ENCODE peak calls at places on chromosomes 5 and 9, in eight cellular contexts. One of them, this sample, is unnamed.

GRCh38 chr5:169343761-169344160 is 42.8 kb upstream of the SLIT3 start:
- DNase-seq in natural killer cell treated with Interleukin-12 subunit alpha and Interleukin-12 subunit beta and Interleukin-15 and Interleukin-18, amount 100 ng/mL, for 72 hours: no peak
- DNase-seq in mesenteric fat pad: no peak
- DNase-seq in Right ventricle myocardium superior: no peak
- DNase-seq in SIG-M5: no peak
- DNase-seq in NCI-H1436 treated with DMSO at 0.1 percent for 48 hours: no peak
- DNase-seq in RWPE1: peak; percentile 12
- DNase-seq in NCI-H2107: no peak
- DNase-seq in this sample: no peak

GRCh38 chr5:179378116-179378440 is 32.8 kb upstream of the ADAMTS2 start:
- DNase-seq in natural killer cell treated with Interleukin-12 subunit alpha and Interleukin-12 subunit beta and Interleukin-15 and Interleukin-18, amount 100 ng/mL, for 72 hours: no peak
- DNase-seq in mesenteric fat pad: no peak
- DNase-seq in Right ventricle myocardium superior: no peak
- DNase-seq in SIG-M5: no peak
- DNase-seq in NCI-H1436 treated with DMSO at 0.1 percent for 48 hours: no peak
- DNase-seq in RWPE1: no peak
- DNase-seq in NCI-H2107: no peak
- DNase-seq in this sample: no peak

GRCh38 chr5:104062495-104063377 is 500.1 kb upstream of the NUDT12 start:
- DNase-seq in natural killer cell treated with Interleukin-12 subunit alpha and Interleukin-12 subunit beta and Interleukin-15 and Interleukin-18, amount 100 ng/mL, for 72 hours: no peak
- DNase-seq in mesenteric fat pad: no peak
- DNase-seq in Right ventricle myocardium superior: no peak
- DNase-seq in SIG-M5: no peak
- DNase-seq in NCI-H1436 treated with DMSO at 0.1 percent for 48 hours: no peak
- DNase-seq in RWPE1: no peak
- DNase-seq in NCI-H2107: no peak
- DNase-seq in this sample: no peak

GRCh38 chr9:99004717-99005460 is 61.2 kb downstream of the COL15A1 start:
- DNase-seq in natural killer cell treated with Interleukin-12 subunit alpha and Interleukin-12 subunit beta and Interleukin-15 and Interleukin-18, amount 100 ng/mL, for 72 hours: no peak
- DNase-seq in mesenteric fat pad: no peak
- DNase-seq in Right ventricle myocardium superior: no peak
- DNase-seq in SIG-M5: no peak
- DNase-seq in NCI-H1436 treated with DMSO at 0.1 percent for 48 hours: no peak
- DNase-seq in RWPE1: no peak
- DNase-seq in NCI-H2107: no peak
- DNase-seq in this sample: no peak

GRCh38 chr9:357560-357959 is 142.9 kb downstream of the DOCK8 start:
- DNase-seq in natural killer cell treated with Interleukin-12 subunit alpha and Interleukin-12 subunit beta and Interleukin-15 and Interleukin-18, amount 100 ng/mL, for 72 hours: no peak
- DNase-seq in mesenteric fat pad: no peak
- DNase-seq in Right ventricle myocardium superior: no peak
- DNase-seq in SIG-M5: no peak
- DNase-seq in NCI-H1436 treated with DMSO at 0.1 percent for 48 hours: no peak
- DNase-seq in RWPE1: no peak
- DNase-seq in NCI-H2107: no peak
- DNase-seq in this sample: no peak

GRCh38 chr9:122374885-122375420 is 4.1 kb downstream of the PTGS1 start:
- DNase-seq in natural killer cell treated with Interleukin-12 subunit alpha and Interleukin-12 subunit beta and Interleukin-15 and Interleukin-18, amount 100 ng/mL, for 72 hours: no peak
- DNase-seq in mesenteric fat pad: peak; percentile 87
- DNase-seq in Right ventricle myocardium superior: peak; percentile 87
- DNase-seq in SIG-M5: no peak
- DNase-seq in NCI-H1436 treated with DMSO at 0.1 percent for 48 hours: no peak
- DNase-seq in RWPE1: peak; percentile 81
- DNase-seq in NCI-H2107: no peak
- DNase-seq in this sample: no peak

GRCh38 chr5:134073404-134073803 is 41.1 kb upstream of the TCF7 start:
- DNase-seq in natural killer cell treated with Interleukin-12 subunit alpha and Interleukin-12 subunit beta and Interleukin-15 and Interleukin-18, amount 100 ng/mL, for 72 hours: no peak
- DNase-seq in mesenteric fat pad: no peak
- DNase-seq in Right ventricle myocardium superior: no peak
- DNase-seq in SIG-M5: no peak
- DNase-seq in NCI-H1436 treated with DMSO at 0.1 percent for 48 hours: no peak
- DNase-seq in RWPE1: no peak
- DNase-seq in NCI-H2107: no peak
- DNase-seq in this sample: no peak

GRCh38 chr5:96919754-96920197 is 16.1 kb upstream of the LNPEP start:
- DNase-seq in natural killer cell treated with Interleukin-12 subunit alpha and Interleukin-12 subunit beta and Interleukin-15 and Interleukin-18, amount 100 ng/mL, for 72 hours: peak; percentile 74
- DNase-seq in mesenteric fat pad: no peak
- DNase-seq in Right ventricle myocardium superior: no peak
- DNase-seq in SIG-M5: no peak
- DNase-seq in NCI-H1436 treated with DMSO at 0.1 percent for 48 hours: no peak
- DNase-seq in RWPE1: no peak
- DNase-seq in NCI-H2107: no peak
- DNase-seq in this sample: no peak

GRCh38 chr9:98532574-98532973 is 176.2 kb downstream of the GABBR2 start:
- DNase-seq in natural killer cell treated with Interleukin-12 subunit alpha and Interleukin-12 subunit beta and Interleukin-15 and Interleukin-18, amount 100 ng/mL, for 72 hours: no peak
- DNase-seq in mesenteric fat pad: no peak
- DNase-seq in Right ventricle myocardium superior: no peak
- DNase-seq in SIG-M5: no peak
- DNase-seq in NCI-H1436 treated with DMSO at 0.1 percent for 48 hours: no peak
- DNase-seq in RWPE1: no peak
- DNase-seq in NCI-H2107: no peak
- DNase-seq in this sample: no peak

GRCh38 chr5:135551593-135552447 is 16.1 kb upstream of the NEUROG1 start:
- DNase-seq in natural killer cell treated with Interleukin-12 subunit alpha and Interleukin-12 subunit beta and Interleukin-15 and Interleukin-18, amount 100 ng/mL, for 72 hours: no peak
- DNase-seq in mesenteric fat pad: no peak
- DNase-seq in Right ventricle myocardium superior: peak; percentile 57
- DNase-seq in SIG-M5: no peak
- DNase-seq in NCI-H1436 treated with DMSO at 0.1 percent for 48 hours: no peak
- DNase-seq in RWPE1: peak; percentile 84
- DNase-seq in NCI-H2107: peak; percentile 58
- DNase-seq in this sample: peak; percentile 63

GRCh38 chr9:81777514-81777913 is 88.2 kb upstream of the TLE1 start:
- DNase-seq in natural killer cell treated with Interleukin-12 subunit alpha and Interleukin-12 subunit beta and Interleukin-15 and Interleukin-18, amount 100 ng/mL, for 72 hours: no peak
- DNase-seq in mesenteric fat pad: no peak
- DNase-seq in Right ventricle myocardium superior: no peak
- DNase-seq in SIG-M5: no peak
- DNase-seq in NCI-H1436 treated with DMSO at 0.1 percent for 48 hours: no peak
- DNase-seq in RWPE1: no peak
- DNase-seq in NCI-H2107: no peak
- DNase-seq in this sample: no peak

GRCh38 chr9:128321879-128322341 is 337 bp downstream of the TRUB2 start:
- DNase-seq in natural killer cell treated with Interleukin-12 subunit alpha and Interleukin-12 subunit beta and Interleukin-15 and Interleukin-18, amount 100 ng/mL, for 72 hours: no peak
- DNase-seq in mesenteric fat pad: no peak
- DNase-seq in Right ventricle myocardium superior: no peak
- DNase-seq in SIG-M5: no peak
- DNase-seq in NCI-H1436 treated with DMSO at 0.1 percent for 48 hours: no peak
- DNase-seq in RWPE1: no peak
- DNase-seq in NCI-H2107: no peak
- DNase-seq in this sample: no peak

GRCh38 chr9:33690156-33690908 is 105.0 kb upstream of the PRSS3 start:
- DNase-seq in natural killer cell treated with Interleukin-12 subunit alpha and Interleukin-12 subunit beta and Interleukin-15 and Interleukin-18, amount 100 ng/mL, for 72 hours: no peak
- DNase-seq in mesenteric fat pad: no peak
- DNase-seq in Right ventricle myocardium superior: no peak
- DNase-seq in SIG-M5: no peak
- DNase-seq in NCI-H1436 treated with DMSO at 0.1 percent for 48 hours: no peak
- DNase-seq in RWPE1: no peak
- DNase-seq in NCI-H2107: no peak
- DNase-seq in this sample: no peak

GRCh38 chr9:23123048-23123632 is 676.5 kb downstream of the DMRTA1 start:
- DNase-seq in natural killer cell treated with Interleukin-12 subunit alpha and Interleukin-12 subunit beta and Interleukin-15 and Interleukin-18, amount 100 ng/mL, for 72 hours: no peak
- DNase-seq in mesenteric fat pad: no peak
- DNase-seq in Right ventricle myocardium superior: no peak
- DNase-seq in SIG-M5: no peak
- DNase-seq in NCI-H1436 treated with DMSO at 0.1 percent for 48 hours: no peak
- DNase-seq in RWPE1: peak; percentile 16
- DNase-seq in NCI-H2107: no peak
- DNase-seq in this sample: no peak

GRCh38 chr9:4666042-4666699 is at the start of gene SPATA6L:
- DNase-seq in natural killer cell treated with Interleukin-12 subunit alpha and Interleukin-12 subunit beta and Interleukin-15 and Interleukin-18, amount 100 ng/mL, for 72 hours: peak; percentile 61
- DNase-seq in mesenteric fat pad: peak; percentile 91
- DNase-seq in Right ventricle myocardium superior: peak; percentile 83
- DNase-seq in SIG-M5: no peak
- DNase-seq in NCI-H1436 treated with DMSO at 0.1 percent for 48 hours: no peak
- DNase-seq in RWPE1: no peak
- DNase-seq in NCI-H2107: peak; percentile 52
- DNase-seq in this sample: no peak

GRCh38 chr5:159963967-159964366 is 45.0 kb upstream of the TTC1 start:
- DNase-seq in natural killer cell treated with Interleukin-12 subunit alpha and Interleukin-12 subunit beta and Interleukin-15 and Interleukin-18, amount 100 ng/mL, for 72 hours: no peak
- DNase-seq in mesenteric fat pad: no peak
- DNase-seq in Right ventricle myocardium superior: no peak
- DNase-seq in SIG-M5: no peak
- DNase-seq in NCI-H1436 treated with DMSO at 0.1 percent for 48 hours: no peak
- DNase-seq in RWPE1: no peak
- DNase-seq in NCI-H2107: no peak
- DNase-seq in this sample: no peak

GRCh38 chr9:33116855-33117254 is 40.4 kb upstream of the SMU1 start:
- DNase-seq in natural killer cell treated with Interleukin-12 subunit alpha and Interleukin-12 subunit beta and Interleukin-15 and Interleukin-18, amount 100 ng/mL, for 72 hours: no peak
- DNase-seq in mesenteric fat pad: no peak
- DNase-seq in Right ventricle myocardium superior: no peak
- DNase-seq in SIG-M5: no peak
- DNase-seq in NCI-H1436 treated with DMSO at 0.1 percent for 48 hours: no peak
- DNase-seq in RWPE1: no peak
- DNase-seq in NCI-H2107: no peak
- DNase-seq in this sample: no peak

GRCh38 chr5:169956756-169957155 is 23.5 kb downstream of the INSYN2B start:
- DNase-seq in natural killer cell treated with Interleukin-12 subunit alpha and Interleukin-12 subunit beta and Interleukin-15 and Interleukin-18, amount 100 ng/mL, for 72 hours: no peak
- DNase-seq in mesenteric fat pad: no peak
- DNase-seq in Right ventricle myocardium superior: no peak
- DNase-seq in SIG-M5: no peak
- DNase-seq in NCI-H1436 treated with DMSO at 0.1 percent for 48 hours: no peak
- DNase-seq in RWPE1: no peak
- DNase-seq in NCI-H2107: no peak
- DNase-seq in this sample: no peak

GRCh38 chr5:171367424-171368370 is 20.0 kb upstream of the NPM1 start:
- DNase-seq in natural killer cell treated with Interleukin-12 subunit alpha and Interleukin-12 subunit beta and Interleukin-15 and Interleukin-18, amount 100 ng/mL, for 72 hours: no peak
- DNase-seq in mesenteric fat pad: peak; percentile 57
- DNase-seq in Right ventricle myocardium superior: no peak
- DNase-seq in SIG-M5: no peak
- DNase-seq in NCI-H1436 treated with DMSO at 0.1 percent for 48 hours: no peak
- DNase-seq in RWPE1: no peak
- DNase-seq in NCI-H2107: no peak
- DNase-seq in this sample: no peak

GRCh38 chr9:16191237-16191636 is 638.4 kb downstream of the CCDC171 start:
- DNase-seq in natural killer cell treated with Interleukin-12 subunit alpha and Interleukin-12 subunit beta and Interleukin-15 and Interleukin-18, amount 100 ng/mL, for 72 hours: no peak
- DNase-seq in mesenteric fat pad: no peak
- DNase-seq in Right ventricle myocardium superior: no peak
- DNase-seq in SIG-M5: no peak
- DNase-seq in NCI-H1436 treated with DMSO at 0.1 percent for 48 hours: no peak
- DNase-seq in RWPE1: no peak
- DNase-seq in NCI-H2107: no peak
- DNase-seq in this sample: no peak

GRCh38 chr9:3125602-3126392 is 281.9 kb upstream of the PUM3 start:
- DNase-seq in natural killer cell treated with Interleukin-12 subunit alpha and Interleukin-12 subunit beta and Interleukin-15 and Interleukin-18, amount 100 ng/mL, for 72 hours: no peak
- DNase-seq in mesenteric fat pad: no peak
- DNase-seq in Right ventricle myocardium superior: no peak
- DNase-seq in SIG-M5: no peak
- DNase-seq in NCI-H1436 treated with DMSO at 0.1 percent for 48 hours: no peak
- DNase-seq in RWPE1: no peak
- DNase-seq in NCI-H2107: no peak
- DNase-seq in this sample: no peak